ENCODE peak calls at places on chromosomes 11 and 22, in six cellular contexts. One of them, this sample, is unnamed.
A peak's percentile ranks its signal among the peaks of the same experiment; 100 is the strongest.

GRCh38 chr11:32072872-32073661 is 17.8 kb upstream of the RCN1 start:
- DNase-seq in PC-3: no peak
- DNase-seq in colonic mucosa: no peak
- DNase-seq in stimulated activated CD4-positive, alpha-beta T cell treated with anti-CD3 and anti-CD28 coated beads, Interleukin-15, amount 100 ng/mL, for 24 hours: no peak
- DNase-seq in fibroblast of pulmonary artery: no peak
- DNase-seq in stimulated activated CD8-positive, alpha-beta memory T cell treated with anti-CD3 and anti-CD28 coated beads, Interleukin-7, amount 100 ng/mL, for 48 hours: no peak
- DNase-seq in this sample: no peak

GRCh38 chr11:34754171-34754823 is 133.4 kb downstream of the EHF start:
- DNase-seq in PC-3: no peak
- DNase-seq in colonic mucosa: no peak
- DNase-seq in stimulated activated CD4-positive, alpha-beta T cell treated with anti-CD3 and anti-CD28 coated beads, Interleukin-15, amount 100 ng/mL, for 24 hours: no peak
- DNase-seq in fibroblast of pulmonary artery: peak; percentile 21
- DNase-seq in stimulated activated CD8-positive, alpha-beta memory T cell treated with anti-CD3 and anti-CD28 coated beads, Interleukin-7, amount 100 ng/mL, for 48 hours: no peak
- DNase-seq in this sample: no peak

GRCh38 chr11:69436041-69436982 is 45.2 kb upstream of the LINC01488 start:
- DNase-seq in PC-3: no peak
- DNase-seq in colonic mucosa: no peak
- DNase-seq in stimulated activated CD4-positive, alpha-beta T cell treated with anti-CD3 and anti-CD28 coated beads, Interleukin-15, amount 100 ng/mL, for 24 hours: no peak
- DNase-seq in fibroblast of pulmonary artery: no peak
- DNase-seq in stimulated activated CD8-positive, alpha-beta memory T cell treated with anti-CD3 and anti-CD28 coated beads, Interleukin-7, amount 100 ng/mL, for 48 hours: no peak
- DNase-seq in this sample: no peak

GRCh38 chr11:47442514-47442913 is 6.4 kb downstream of the RAPSN start:
- DNase-seq in PC-3: no peak
- DNase-seq in colonic mucosa: no peak
- DNase-seq in stimulated activated CD4-positive, alpha-beta T cell treated with anti-CD3 and anti-CD28 coated beads, Interleukin-15, amount 100 ng/mL, for 24 hours: no peak
- DNase-seq in fibroblast of pulmonary artery: no peak
- DNase-seq in stimulated activated CD8-positive, alpha-beta memory T cell treated with anti-CD3 and anti-CD28 coated beads, Interleukin-7, amount 100 ng/mL, for 48 hours: no peak
- DNase-seq in this sample: no peak

GRCh38 chr11:69480547-69481392 is 693 bp upstream of the LINC01488 start:
- DNase-seq in PC-3: no peak
- DNase-seq in colonic mucosa: peak; percentile 70
- DNase-seq in stimulated activated CD4-positive, alpha-beta T cell treated with anti-CD3 and anti-CD28 coated beads, Interleukin-15, amount 100 ng/mL, for 24 hours: no peak
- DNase-seq in fibroblast of pulmonary artery: peak; percentile 27
- DNase-seq in stimulated activated CD8-positive, alpha-beta memory T cell treated with anti-CD3 and anti-CD28 coated beads, Interleukin-7, amount 100 ng/mL, for 48 hours: no peak
- DNase-seq in this sample: peak; percentile 9

GRCh38 chr11:106477776-106478175 is 400.3 kb downstream of the AASDHPPT start:
- DNase-seq in PC-3: no peak
- DNase-seq in colonic mucosa: no peak
- DNase-seq in stimulated activated CD4-positive, alpha-beta T cell treated with anti-CD3 and anti-CD28 coated beads, Interleukin-15, amount 100 ng/mL, for 24 hours: no peak
- DNase-seq in fibroblast of pulmonary artery: peak; percentile 58
- DNase-seq in stimulated activated CD8-positive, alpha-beta memory T cell treated with anti-CD3 and anti-CD28 coated beads, Interleukin-7, amount 100 ng/mL, for 48 hours: no peak
- DNase-seq in this sample: no peak

GRCh38 chr11:105236631-105237030 is 97.1 kb upstream of the CARD18 start:
- DNase-seq in PC-3: peak; percentile 11
- DNase-seq in colonic mucosa: no peak
- DNase-seq in stimulated activated CD4-positive, alpha-beta T cell treated with anti-CD3 and anti-CD28 coated beads, Interleukin-15, amount 100 ng/mL, for 24 hours: no peak
- DNase-seq in fibroblast of pulmonary artery: peak; percentile 39
- DNase-seq in stimulated activated CD8-positive, alpha-beta memory T cell treated with anti-CD3 and anti-CD28 coated beads, Interleukin-7, amount 100 ng/mL, for 48 hours: no peak
- DNase-seq in this sample: no peak

GRCh38 chr11:133908827-133909226 is 47.9 kb downstream of the IGSF9B start:
- DNase-seq in PC-3: no peak
- DNase-seq in colonic mucosa: no peak
- DNase-seq in stimulated activated CD4-positive, alpha-beta T cell treated with anti-CD3 and anti-CD28 coated beads, Interleukin-15, amount 100 ng/mL, for 24 hours: no peak
- DNase-seq in fibroblast of pulmonary artery: no peak
- DNase-seq in stimulated activated CD8-positive, alpha-beta memory T cell treated with anti-CD3 and anti-CD28 coated beads, Interleukin-7, amount 100 ng/mL, for 48 hours: no peak
- DNase-seq in this sample: no peak

GRCh38 chr11:38131535-38131934 is 1533.5 kb upstream of the RAG2 start:
- DNase-seq in PC-3: no peak
- DNase-seq in colonic mucosa: no peak
- DNase-seq in stimulated activated CD4-positive, alpha-beta T cell treated with anti-CD3 and anti-CD28 coated beads, Interleukin-15, amount 100 ng/mL, for 24 hours: no peak
- DNase-seq in fibroblast of pulmonary artery: no peak
- DNase-seq in stimulated activated CD8-positive, alpha-beta memory T cell treated with anti-CD3 and anti-CD28 coated beads, Interleukin-7, amount 100 ng/mL, for 48 hours: no peak
- DNase-seq in this sample: no peak

GRCh38 chr11:79466411-79466810 is 25.6 kb upstream of the TENM4 start:
- DNase-seq in PC-3: peak; percentile 30
- DNase-seq in colonic mucosa: no peak
- DNase-seq in stimulated activated CD4-positive, alpha-beta T cell treated with anti-CD3 and anti-CD28 coated beads, Interleukin-15, amount 100 ng/mL, for 24 hours: no peak
- DNase-seq in fibroblast of pulmonary artery: peak; percentile 34
- DNase-seq in stimulated activated CD8-positive, alpha-beta memory T cell treated with anti-CD3 and anti-CD28 coated beads, Interleukin-7, amount 100 ng/mL, for 48 hours: no peak
- DNase-seq in this sample: no peak

GRCh38 chr22:20401376-20402020 is 7.5 kb downstream of the ZNF74 start:
- DNase-seq in PC-3: no peak
- DNase-seq in colonic mucosa: no peak
- DNase-seq in stimulated activated CD4-positive, alpha-beta T cell treated with anti-CD3 and anti-CD28 coated beads, Interleukin-15, amount 100 ng/mL, for 24 hours: no peak
- DNase-seq in fibroblast of pulmonary artery: no peak
- DNase-seq in stimulated activated CD8-positive, alpha-beta memory T cell treated with anti-CD3 and anti-CD28 coated beads, Interleukin-7, amount 100 ng/mL, for 48 hours: no peak
- DNase-seq in this sample: no peak

This sample was measured in LoVo.